ENCODE peak calls at places on chromosomes 6 and 20, in ten cellular contexts. One of them, this sample, is unnamed. For H3K36me3 and H3K4me1, the result is how much of the 10 kb centered on the place peaks cover.

GRCh38 chr6:148508401-148509151 is 165.9 kb downstream of the SASH1 start:
- DNase-seq in heart left ventricle: peak
- DNase-seq in CD8-positive, alpha-beta T cell: no peak
- DNase-seq in mucosa of descending colon: no peak
- DNase-seq in tibial artery: no peak
- DNase-seq in thyroid gland: no peak
- DNase-seq in Panc1: no peak
- DNase-seq in left ventricle myocardium inferior: no peak
- DNase-seq in Peyer's patch: no peak
- DNase-seq in pancreas: no peak
- DNase-seq in this sample: no peak

GRCh38 chr6:2868637-2869379 is 27.1 kb upstream of the SERPINB1 start:
- DNase-seq in heart left ventricle: no peak
- DNase-seq in CD8-positive, alpha-beta T cell: no peak
- DNase-seq in mucosa of descending colon: no peak
- DNase-seq in tibial artery: no peak
- DNase-seq in thyroid gland: peak
- DNase-seq in Panc1: no peak
- DNase-seq in left ventricle myocardium inferior: no peak
- DNase-seq in Peyer's patch: no peak
- DNase-seq in pancreas: no peak
- DNase-seq in this sample: no peak

GRCh38 chr20:62918137-62918536 is 8.2 kb downstream of the DIDO1 start:
- DNase-seq in heart left ventricle: no peak
- DNase-seq in CD8-positive, alpha-beta T cell: peak
- DNase-seq in mucosa of descending colon: no peak
- DNase-seq in tibial artery: peak
- DNase-seq in thyroid gland: no peak
- DNase-seq in Panc1: no peak
- DNase-seq in left ventricle myocardium inferior: no peak
- DNase-seq in Peyer's patch: peak
- DNase-seq in pancreas: no peak
- DNase-seq in this sample: no peak

GRCh38 chr6:101351173-101351572 is 42.3 kb upstream of the GRIK2 start:
- DNase-seq in heart left ventricle: no peak
- DNase-seq in CD8-positive, alpha-beta T cell: no peak
- DNase-seq in mucosa of descending colon: no peak
- DNase-seq in tibial artery: no peak
- DNase-seq in thyroid gland: no peak
- DNase-seq in Panc1: no peak
- DNase-seq in left ventricle myocardium inferior: no peak
- DNase-seq in Peyer's patch: no peak
- DNase-seq in pancreas: no peak
- DNase-seq in this sample: no peak

GRCh38 chr6:26379236-26380139 is 3.4 kb upstream of the BTN2A2 start:
- DNase-seq in heart left ventricle: no peak
- DNase-seq in CD8-positive, alpha-beta T cell: no peak
- DNase-seq in mucosa of descending colon: no peak
- DNase-seq in tibial artery: no peak
- DNase-seq in thyroid gland: no peak
- DNase-seq in Panc1: no peak
- DNase-seq in left ventricle myocardium inferior: no peak
- DNase-seq in Peyer's patch: no peak
- DNase-seq in pancreas: no peak
- DNase-seq in this sample: no peak

GRCh38 chr6:52420668-52421358 is 671 bp downstream of the EFHC1 start:
- DNase-seq in heart left ventricle: no peak
- DNase-seq in CD8-positive, alpha-beta T cell: no peak
- DNase-seq in mucosa of descending colon: no peak
- DNase-seq in tibial artery: no peak
- DNase-seq in thyroid gland: peak
- DNase-seq in Panc1: no peak
- DNase-seq in left ventricle myocardium inferior: no peak
- DNase-seq in Peyer's patch: peak
- DNase-seq in pancreas: no peak
- DNase-seq in this sample: no peak

GRCh38 chr6:87172292-87172691 is 16.9 kb downstream of the ZNF292 start:
- DNase-seq in heart left ventricle: no peak
- DNase-seq in CD8-positive, alpha-beta T cell: no peak
- DNase-seq in mucosa of descending colon: no peak
- DNase-seq in tibial artery: no peak
- DNase-seq in thyroid gland: no peak
- DNase-seq in Panc1: no peak
- DNase-seq in left ventricle myocardium inferior: no peak
- DNase-seq in Peyer's patch: no peak
- DNase-seq in pancreas: no peak
- DNase-seq in this sample: no peak

GRCh38 chr6:125279961-125280360 is 21.8 kb downstream of the HDDC2 start:
- DNase-seq in heart left ventricle: no peak
- DNase-seq in CD8-positive, alpha-beta T cell: no peak
- DNase-seq in mucosa of descending colon: no peak
- DNase-seq in tibial artery: no peak
- DNase-seq in thyroid gland: no peak
- DNase-seq in Panc1: no peak
- DNase-seq in left ventricle myocardium inferior: no peak
- DNase-seq in Peyer's patch: no peak
- DNase-seq in pancreas: no peak
- DNase-seq in this sample: no peak

GRCh38 chr6:43402819-43403218 is 24.5 kb upstream of the ABCC10 start:
- DNase-seq in heart left ventricle: no peak
- DNase-seq in CD8-positive, alpha-beta T cell: no peak
- DNase-seq in mucosa of descending colon: no peak
- DNase-seq in tibial artery: no peak
- DNase-seq in thyroid gland: no peak
- DNase-seq in Panc1: no peak
- DNase-seq in left ventricle myocardium inferior: no peak
- DNase-seq in Peyer's patch: no peak
- DNase-seq in pancreas: no peak
- DNase-seq in this sample: no peak

GRCh38 chr20:56974499-56975250 is 291.8 kb downstream of the BMP7 start:
- DNase-seq in heart left ventricle: no peak
- DNase-seq in CD8-positive, alpha-beta T cell: no peak
- DNase-seq in mucosa of descending colon: no peak
- DNase-seq in tibial artery: no peak
- DNase-seq in thyroid gland: peak
- DNase-seq in Panc1: no peak
- DNase-seq in left ventricle myocardium inferior: no peak
- DNase-seq in Peyer's patch: no peak
- DNase-seq in pancreas: no peak
- DNase-seq in this sample: no peak

GRCh38 chr6:52577778-52578473 is 1.1 kb upstream of the TRAM2 start:
- DNase-seq in heart left ventricle: no peak
- DNase-seq in CD8-positive, alpha-beta T cell: no peak
- DNase-seq in mucosa of descending colon: no peak
- DNase-seq in tibial artery: no peak
- DNase-seq in thyroid gland: no peak
- DNase-seq in Panc1: no peak
- DNase-seq in left ventricle myocardium inferior: no peak
- DNase-seq in Peyer's patch: no peak
- DNase-seq in pancreas: no peak
- DNase-seq in this sample: no peak

GRCh38 chr6:99868074-99868702 is 125.8 kb downstream of the MCHR2 start:
- DNase-seq in heart left ventricle: peak
- DNase-seq in CD8-positive, alpha-beta T cell: peak
- DNase-seq in mucosa of descending colon: peak
- DNase-seq in tibial artery: no peak
- DNase-seq in thyroid gland: peak
- DNase-seq in Panc1: peak
- DNase-seq in left ventricle myocardium inferior: peak
- DNase-seq in Peyer's patch: peak
- DNase-seq in pancreas: peak
- DNase-seq in this sample: no peak

GRCh38 chr6:158069800-158070195 is 88.1 kb downstream of the SYNJ2 start:
- DNase-seq in heart left ventricle: no peak
- DNase-seq in CD8-positive, alpha-beta T cell: no peak
- DNase-seq in mucosa of descending colon: no peak
- DNase-seq in tibial artery: no peak
- DNase-seq in thyroid gland: no peak
- DNase-seq in Panc1: no peak
- DNase-seq in left ventricle myocardium inferior: no peak
- DNase-seq in Peyer's patch: no peak
- DNase-seq in pancreas: no peak
- DNase-seq in this sample: no peak
- H3K36me3 ChIP-seq in heart left ventricle: under half
- H3K36me3 ChIP-seq in CD8-positive, alpha-beta T cell: under half
- H3K36me3 ChIP-seq in mucosa of descending colon: under half
- H3K36me3 ChIP-seq in tibial artery: under half
- H3K36me3 ChIP-seq in thyroid gland: under half
- H3K36me3 ChIP-seq in Panc1: under half
- H3K36me3 ChIP-seq in left ventricle myocardium inferior: half or more
- H3K36me3 ChIP-seq in Peyer's patch: under half
- H3K36me3 ChIP-seq in pancreas: under half
- H3K36me3 ChIP-seq in this sample: under half

DNA sequence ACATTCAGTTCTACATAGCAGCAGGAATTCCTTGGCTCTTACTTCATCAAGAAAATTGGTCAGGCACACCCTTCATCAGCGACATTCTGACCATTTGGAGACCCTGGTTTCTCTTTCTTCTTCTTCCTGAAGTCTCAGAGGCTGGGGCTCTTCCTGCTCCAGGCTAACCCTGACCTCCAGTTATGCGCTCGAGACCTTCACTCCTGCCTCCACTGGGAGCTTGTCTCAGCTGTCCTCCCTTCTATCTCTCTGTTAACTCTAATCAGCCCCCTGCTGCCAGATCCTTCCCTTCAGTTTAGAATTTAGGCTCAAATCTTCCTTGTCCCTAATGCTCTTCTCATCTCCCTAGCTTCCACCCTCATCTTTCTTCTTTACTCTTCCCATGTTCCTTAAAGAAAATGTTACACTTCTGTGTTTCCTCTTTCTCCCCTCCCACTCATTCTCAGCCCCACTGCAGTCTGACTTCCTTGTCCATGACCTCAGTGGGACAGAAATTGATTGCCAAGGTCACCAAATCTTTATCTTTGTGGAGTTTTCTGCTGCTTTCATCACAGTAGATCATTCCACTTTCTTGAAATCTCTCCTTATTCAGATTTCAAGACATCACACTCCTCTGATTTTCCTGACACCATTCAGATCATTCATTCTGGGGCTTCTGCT is 8.4 kb upstream of the HLA-DOA start:
- DNase-seq in heart left ventricle: no peak
- DNase-seq in CD8-positive, alpha-beta T cell: no peak
- DNase-seq in mucosa of descending colon: no peak
- DNase-seq in tibial artery: no peak
- DNase-seq in thyroid gland: no peak
- DNase-seq in Panc1: no peak
- DNase-seq in left ventricle myocardium inferior: no peak
- DNase-seq in Peyer's patch: no peak
- DNase-seq in pancreas: no peak
- DNase-seq in this sample: no peak
- H3K4me1 ChIP-seq in heart left ventricle: half or more
- H3K4me1 ChIP-seq in CD8-positive, alpha-beta T cell: under half
- H3K4me1 ChIP-seq in mucosa of descending colon: under half
- H3K4me1 ChIP-seq in tibial artery: under half
- H3K4me1 ChIP-seq in thyroid gland: under half
- H3K4me1 ChIP-seq in Panc1: under half
- H3K4me1 ChIP-seq in left ventricle myocardium inferior: under half
- H3K4me1 ChIP-seq in Peyer's patch: under half
- H3K4me1 ChIP-seq in pancreas: under half
- H3K4me1 ChIP-seq in this sample: under half

GRCh38 chr6:45439861-45440388 is 62.2 kb upstream of the SUPT3H start:
- DNase-seq in heart left ventricle: no peak
- DNase-seq in CD8-positive, alpha-beta T cell: no peak
- DNase-seq in mucosa of descending colon: no peak
- DNase-seq in tibial artery: no peak
- DNase-seq in thyroid gland: no peak
- DNase-seq in Panc1: no peak
- DNase-seq in left ventricle myocardium inferior: no peak
- DNase-seq in Peyer's patch: no peak
- DNase-seq in pancreas: no peak
- DNase-seq in this sample: no peak

GRCh38 chr6:45442716-45443115 is 65.0 kb upstream of the SUPT3H start:
- DNase-seq in heart left ventricle: no peak
- DNase-seq in CD8-positive, alpha-beta T cell: no peak
- DNase-seq in mucosa of descending colon: no peak
- DNase-seq in tibial artery: no peak
- DNase-seq in thyroid gland: no peak
- DNase-seq in Panc1: no peak
- DNase-seq in left ventricle myocardium inferior: no peak
- DNase-seq in Peyer's patch: no peak
- DNase-seq in pancreas: no peak
- DNase-seq in this sample: no peak

GRCh38 chr6:45438849-45439406 is 61.2 kb upstream of the SUPT3H start:
- DNase-seq in heart left ventricle: no peak
- DNase-seq in CD8-positive, alpha-beta T cell: no peak
- DNase-seq in mucosa of descending colon: no peak
- DNase-seq in tibial artery: no peak
- DNase-seq in thyroid gland: no peak
- DNase-seq in Panc1: no peak
- DNase-seq in left ventricle myocardium inferior: no peak
- DNase-seq in Peyer's patch: no peak
- DNase-seq in pancreas: no peak
- DNase-seq in this sample: no peak

GRCh38 chr6:45439459-45439858 is 61.7 kb upstream of the SUPT3H start:
- DNase-seq in heart left ventricle: no peak
- DNase-seq in CD8-positive, alpha-beta T cell: no peak
- DNase-seq in mucosa of descending colon: no peak
- DNase-seq in tibial artery: no peak
- DNase-seq in thyroid gland: no peak
- DNase-seq in Panc1: no peak
- DNase-seq in left ventricle myocardium inferior: no peak
- DNase-seq in Peyer's patch: no peak
- DNase-seq in pancreas: no peak
- DNase-seq in this sample: no peak

DNA sequence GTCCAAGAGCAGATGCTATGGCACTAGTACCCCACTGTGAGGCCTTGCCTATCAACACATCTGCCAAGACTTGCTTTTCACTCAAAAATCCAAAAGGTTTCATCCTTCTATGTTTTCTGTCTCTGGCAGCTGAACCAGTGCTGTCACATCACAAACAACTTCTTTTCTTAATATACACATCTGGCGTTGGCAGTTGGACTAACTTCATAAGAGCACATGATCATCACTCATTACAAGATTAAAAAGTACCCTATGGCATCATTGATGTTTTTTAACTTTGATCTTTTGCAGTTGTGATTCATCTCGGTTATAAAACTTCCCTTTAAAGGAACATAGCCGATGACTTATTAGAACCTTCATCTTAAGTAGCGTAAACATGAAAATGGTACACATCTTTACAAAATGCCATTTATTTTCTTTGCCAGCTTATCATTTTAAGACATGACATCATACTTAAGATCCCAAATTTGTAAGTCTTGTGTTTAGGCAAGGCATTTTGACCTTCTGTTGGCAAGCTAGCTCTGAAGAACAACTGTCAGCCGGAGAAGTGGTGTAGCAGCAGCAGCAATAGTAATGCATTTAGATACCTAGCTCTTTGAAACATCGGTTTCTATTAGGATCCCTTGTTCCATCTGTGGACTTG is 64.2 kb upstream of the SUPT3H start:
- DNase-seq in heart left ventricle: no peak
- DNase-seq in CD8-positive, alpha-beta T cell: no peak
- DNase-seq in mucosa of descending colon: no peak
- DNase-seq in tibial artery: no peak
- DNase-seq in thyroid gland: no peak
- DNase-seq in Panc1: no peak
- DNase-seq in left ventricle myocardium inferior: no peak
- DNase-seq in Peyer's patch: no peak
- DNase-seq in pancreas: no peak
- DNase-seq in this sample: no peak
- TF ChIP-seq CTCF in heart left ventricle: no peak
- TF ChIP-seq CTCF in CD8-positive, alpha-beta T cell: no peak
- TF ChIP-seq CTCF in mucosa of descending colon: no peak
- TF ChIP-seq CTCF in tibial artery: no peak
- TF ChIP-seq CTCF in thyroid gland: no peak
- TF ChIP-seq CTCF in Panc1: no peak
- TF ChIP-seq CTCF in left ventricle myocardium inferior: no peak
- TF ChIP-seq CTCF in Peyer's patch: no peak
- TF ChIP-seq CTCF in pancreas: no peak
- TF ChIP-seq CTCF in this sample: no peak

GRCh38 chr6:35620706-35621105 is 68.0 kb downstream of the FKBP5 start:
- DNase-seq in heart left ventricle: no peak
- DNase-seq in CD8-positive, alpha-beta T cell: no peak
- DNase-seq in mucosa of descending colon: no peak
- DNase-seq in tibial artery: no peak
- DNase-seq in thyroid gland: no peak
- DNase-seq in Panc1: no peak
- DNase-seq in left ventricle myocardium inferior: no peak
- DNase-seq in Peyer's patch: no peak
- DNase-seq in pancreas: no peak
- DNase-seq in this sample: no peak
- H3K36me3 ChIP-seq in heart left ventricle: half or more
- H3K36me3 ChIP-seq in CD8-positive, alpha-beta T cell: under half
- H3K36me3 ChIP-seq in mucosa of descending colon: under half
- H3K36me3 ChIP-seq in tibial artery: half or more
- H3K36me3 ChIP-seq in thyroid gland: half or more
- H3K36me3 ChIP-seq in Panc1: under half
- H3K36me3 ChIP-seq in left ventricle myocardium inferior: half or more
- H3K36me3 ChIP-seq in Peyer's patch: under half
- H3K36me3 ChIP-seq in pancreas: under half
- H3K36me3 ChIP-seq in this sample: half or more

This sample was measured in upper lobe of left lung.